ENCODE peak calls at places on chromosome 18, in seven cellular contexts. One of them, this sample, is unnamed.

GRCh38 chr18:78538669-78539440 is 440.8 kb upstream of the SALL3 start:
- DNase-seq in Calu3: no peak
- DNase-seq in NCI-H1092: no peak
- DNase-seq in T-helper 9 cell: no peak
- DNase-seq in AG04450: no peak
- DNase-seq in Panc1: no peak
- DNase-seq in fibroblast of lung: no peak
- DNase-seq in this sample: no peak

GRCh38 chr18:46712406-46712805 is 44.4 kb downstream of the ST8SIA5 start:
- DNase-seq in Calu3: no peak
- DNase-seq in NCI-H1092: peak
- DNase-seq in T-helper 9 cell: no peak
- DNase-seq in AG04450: no peak
- DNase-seq in Panc1: no peak
- DNase-seq in fibroblast of lung: peak
- DNase-seq in this sample: no peak

GRCh38 chr18:48803951-48804855 is 146.6 kb downstream of the SMAD7 start:
- DNase-seq in Calu3: no peak
- DNase-seq in NCI-H1092: no peak
- DNase-seq in T-helper 9 cell: no peak
- DNase-seq in AG04450: no peak
- DNase-seq in Panc1: no peak
- DNase-seq in fibroblast of lung: no peak
- DNase-seq in this sample: no peak

GRCh38 chr18:22559414-22560282 is 141.9 kb upstream of the CTAGE1 start:
- DNase-seq in Calu3: peak
- DNase-seq in NCI-H1092: no peak
- DNase-seq in T-helper 9 cell: no peak
- DNase-seq in AG04450: no peak
- DNase-seq in Panc1: no peak
- DNase-seq in fibroblast of lung: peak
- DNase-seq in this sample: peak

GRCh38 chr18:40957533-40958070 is 997.4 kb upstream of the PIK3C3 start:
- DNase-seq in Calu3: no peak
- DNase-seq in NCI-H1092: no peak
- DNase-seq in T-helper 9 cell: no peak
- DNase-seq in AG04450: peak
- DNase-seq in Panc1: no peak
- DNase-seq in fibroblast of lung: no peak
- DNase-seq in this sample: peak

GRCh38 chr18:293557-293956 is 25.7 kb upstream of the THOC1 start:
- DNase-seq in Calu3: no peak
- DNase-seq in NCI-H1092: no peak
- DNase-seq in T-helper 9 cell: no peak
- DNase-seq in AG04450: no peak
- DNase-seq in Panc1: no peak
- DNase-seq in fibroblast of lung: peak
- DNase-seq in this sample: peak

GRCh38 chr18:7980661-7981060 is 413.5 kb downstream of the PTPRM start:
- DNase-seq in Calu3: no peak
- DNase-seq in NCI-H1092: no peak
- DNase-seq in T-helper 9 cell: no peak
- DNase-seq in AG04450: no peak
- DNase-seq in Panc1: no peak
- DNase-seq in fibroblast of lung: no peak
- DNase-seq in this sample: no peak

GRCh38 chr18:63363951-63364350 is 3.1 kb downstream of the KDSR start:
- DNase-seq in Calu3: no peak
- DNase-seq in NCI-H1092: no peak
- DNase-seq in T-helper 9 cell: peak
- DNase-seq in AG04450: no peak
- DNase-seq in Panc1: no peak
- DNase-seq in fibroblast of lung: no peak
- DNase-seq in this sample: no peak

GRCh38 chr18:5515007-5515744 is 28.6 kb downstream of the EPB41L3 start:
- DNase-seq in Calu3: no peak
- DNase-seq in NCI-H1092: peak
- DNase-seq in T-helper 9 cell: no peak
- DNase-seq in AG04450: no peak
- DNase-seq in Panc1: no peak
- DNase-seq in fibroblast of lung: no peak
- DNase-seq in this sample: no peak

This sample was measured in choroid plexus epithelial cell.